ENCODE peak calls at places on chromosomes 13 and 19, in seven cellular contexts. W, A, M, L, Q, V and T are unnamed samples.

GRCh38 chr19:4052993-4053422 is 13.7 kb downstream of the ZBTB7A start:
- DNase-seq in W (no peak), A (no peak), M (no peak), L (no peak), Q (peak), V (no peak), T (no peak)

GRCh38 chr13:66365101-66365500 is 865.0 kb downstream of the PCDH9 start:
- DNase-seq in W (no peak), A (no peak), M (no peak), L (no peak), Q (no peak), V (no peak), T (no peak)

GRCh38 chr13:109914111-109914510 is 127.7 kb upstream of the IRS2 start:
- DNase-seq in W (no peak), A (no peak), M (no peak), L (no peak), Q (no peak), V (no peak), T (no peak)

GRCh38 chr13:99053636-99054233 is 75.9 kb upstream of the DOCK9 start:
- DNase-seq in W (peak), A (no peak), M (no peak), L (no peak), Q (no peak), V (no peak), T (no peak)

GRCh38 chr13:34967851-34968562 is 25.9 kb downstream of the NBEA start:
- DNase-seq in W (no peak), A (no peak), M (no peak), L (no peak), Q (no peak), V (no peak), T (no peak)

GRCh38 chr19:52231154-52231565 is 38.2 kb upstream of the ZNF766 start:
- DNase-seq in W (no peak), A (no peak), M (no peak), L (no peak), Q (no peak), V (no peak), T (no peak)

GRCh38 chr19:38425810-38426466 is at the start of gene RASGRP4:
- DNase-seq in W (peak), A (no peak), M (no peak), L (no peak), Q (no peak), V (no peak), T (no peak)

GRCh38 chr19:6459356-6460098 is at the start of gene SLC25A23:
- DNase-seq in W (peak), A (peak), M (peak), L (peak), Q (peak), V (peak), T (peak)

GRCh38 chr13:90253806-90254205 is 1093.7 kb upstream of the MIR17HG start:
- DNase-seq in W (no peak), A (no peak), M (no peak), L (no peak), Q (no peak), V (no peak), T (no peak)

GRCh38 chr19:4347521-4347920 is 4.2 kb downstream of the MPND start:
- DNase-seq in W (no peak), A (no peak), M (no peak), L (no peak), Q (no peak), V (no peak), T (no peak)

GRCh38 chr13:27401210-27401609 is 23.2 kb upstream of the GTF3A start:
- DNase-seq in W (no peak), A (no peak), M (no peak), L (no peak), Q (no peak), V (no peak), T (no peak)

GRCh38 chr13:46844431-46844830 is 47.5 kb upstream of the ESD start:
- DNase-seq in W (no peak), A (no peak), M (no peak), L (no peak), Q (no peak), V (no peak), T (no peak)

GRCh38 chr19:36060430-36060829 is 5.7 kb downstream of the WDR62 start:
- DNase-seq in W (peak), A (peak), M (no peak), L (no peak), Q (no peak), V (no peak), T (no peak)

GRCh38 chr13:102402292-102402691 is 444 bp upstream of the FGF14 start:
- DNase-seq in W (no peak), A (peak), M (peak), L (no peak), Q (no peak), V (no peak), T (peak)

GRCh38 chr13:103351035-103351828 is 285.0 kb upstream of the SLC10A2 start:
- DNase-seq in W (no peak), A (no peak), M (peak), L (no peak), Q (no peak), V (no peak), T (peak)

DNA sequence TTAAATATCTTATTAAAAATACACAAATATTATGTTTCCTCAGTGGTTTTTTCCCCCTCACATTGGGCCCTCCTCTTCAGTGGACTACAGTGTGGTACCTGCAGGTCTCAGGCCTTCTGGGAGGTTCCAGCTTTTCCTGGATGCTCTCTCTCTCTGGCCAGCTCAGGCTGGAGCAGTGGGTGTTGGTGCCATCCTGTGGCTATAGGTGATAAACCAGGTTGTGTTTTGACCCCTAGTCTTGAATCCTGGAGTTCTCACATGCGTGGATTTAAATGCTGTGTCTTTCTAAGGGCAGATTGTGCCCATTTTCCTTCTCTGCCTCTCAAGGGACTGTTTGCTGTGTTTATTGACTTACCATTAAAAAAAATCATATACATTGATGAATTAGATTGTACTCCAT is 41.2 kb upstream of the ZNF527 start:
- DNase-seq in W (no peak), A (peak), M (no peak), L (no peak), Q (peak), V (no peak), T (no peak)
- TF ChIP-seq YY1 in W (no peak), A (no peak), M (no peak), L (no peak), Q (no peak), V (no peak), T (no peak)

GRCh38 chr19:10815007-10815531 is 20.9 kb downstream of the TMED1 start:
- DNase-seq in W (no peak), A (no peak), M (no peak), L (no peak), Q (no peak), V (no peak), T (no peak)
- H3K9ac ChIP-seq in W (no peak), A (no peak), M (no peak), L (no peak), Q (no peak), V (no peak), T (no peak)

GRCh38 chr13:39641645-39642044 is 13.8 kb upstream of the COG6 start:
- DNase-seq in W (no peak), A (no peak), M (no peak), L (no peak), Q (no peak), V (no peak), T (no peak)
- H3K4me3 ChIP-seq in W (no peak), A (no peak), M (no peak), L (no peak), Q (no peak), V (no peak), T (no peak)

DNA sequence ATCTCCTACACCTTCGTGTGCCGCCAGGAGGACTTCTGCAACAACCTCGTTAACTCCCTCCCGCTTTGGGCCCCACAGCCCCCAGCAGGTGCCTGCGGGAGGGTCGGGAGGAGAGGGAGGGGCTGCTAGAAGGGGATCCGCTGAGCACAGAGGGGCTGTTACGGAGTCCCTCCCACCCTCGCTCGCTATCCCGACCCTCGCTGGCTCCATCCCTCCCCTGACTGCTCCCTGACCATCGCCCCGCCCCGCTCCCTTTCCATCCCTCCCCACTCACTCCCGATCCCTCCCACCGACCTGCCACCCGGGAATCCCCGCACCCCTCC is 780 bp downstream of the CD177 start:
- DNase-seq in W (peak), A (peak), M (peak), L (no peak), Q (no peak), V (no peak), T (no peak)
- TF ChIP-seq YY1 in W (no peak), A (no peak), M (no peak), L (no peak), Q (no peak), V (no peak), T (no peak)

DNA sequence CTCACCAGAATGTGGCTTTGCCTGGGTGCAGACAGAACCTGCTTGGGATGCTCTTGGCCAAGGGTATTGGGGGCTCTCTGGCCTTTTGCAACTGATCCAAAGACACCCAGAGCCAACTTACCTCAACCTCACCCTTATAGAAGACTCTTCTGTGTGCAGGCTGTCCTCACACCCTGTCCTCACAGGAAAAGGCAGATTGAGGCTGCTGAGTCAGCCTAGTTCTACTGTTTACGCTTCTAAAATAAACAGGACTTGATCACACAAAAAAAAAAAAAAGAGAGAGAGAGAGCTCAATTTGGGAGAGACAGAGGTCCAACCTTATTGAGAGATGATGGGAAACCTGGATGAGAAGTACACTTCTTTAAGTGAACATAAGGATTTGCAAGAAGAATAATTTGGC is 26.7 kb downstream of the MRPL57 start:
- DNase-seq in W (no peak), A (no peak), M (no peak), L (no peak), Q (peak), V (no peak), T (no peak)
- H3K9ac ChIP-seq in W (no peak), A (no peak), M (no peak), L (no peak), Q (no peak), V (no peak), T (no peak)

GRCh38 chr13:112879283-112879833 is 89.7 kb upstream of the MCF2L start:
- DNase-seq in W (no peak), A (no peak), M (no peak), L (no peak), Q (no peak), V (no peak), T (no peak)

GRCh38 chr13:112877066-112877465 is 91.9 kb upstream of the MCF2L start:
- DNase-seq in W (no peak), A (no peak), M (no peak), L (no peak), Q (no peak), V (no peak), T (no peak)

GRCh38 chr13:112876305-112877000 is 92.6 kb upstream of the MCF2L start:
- DNase-seq in W (no peak), A (no peak), M (no peak), L (no peak), Q (no peak), V (no peak), T (no peak)

GRCh38 chr13:112877496-112877895 is 91.5 kb upstream of the MCF2L start:
- DNase-seq in W (no peak), A (no peak), M (no peak), L (no peak), Q (no peak), V (no peak), T (no peak)

DNA sequence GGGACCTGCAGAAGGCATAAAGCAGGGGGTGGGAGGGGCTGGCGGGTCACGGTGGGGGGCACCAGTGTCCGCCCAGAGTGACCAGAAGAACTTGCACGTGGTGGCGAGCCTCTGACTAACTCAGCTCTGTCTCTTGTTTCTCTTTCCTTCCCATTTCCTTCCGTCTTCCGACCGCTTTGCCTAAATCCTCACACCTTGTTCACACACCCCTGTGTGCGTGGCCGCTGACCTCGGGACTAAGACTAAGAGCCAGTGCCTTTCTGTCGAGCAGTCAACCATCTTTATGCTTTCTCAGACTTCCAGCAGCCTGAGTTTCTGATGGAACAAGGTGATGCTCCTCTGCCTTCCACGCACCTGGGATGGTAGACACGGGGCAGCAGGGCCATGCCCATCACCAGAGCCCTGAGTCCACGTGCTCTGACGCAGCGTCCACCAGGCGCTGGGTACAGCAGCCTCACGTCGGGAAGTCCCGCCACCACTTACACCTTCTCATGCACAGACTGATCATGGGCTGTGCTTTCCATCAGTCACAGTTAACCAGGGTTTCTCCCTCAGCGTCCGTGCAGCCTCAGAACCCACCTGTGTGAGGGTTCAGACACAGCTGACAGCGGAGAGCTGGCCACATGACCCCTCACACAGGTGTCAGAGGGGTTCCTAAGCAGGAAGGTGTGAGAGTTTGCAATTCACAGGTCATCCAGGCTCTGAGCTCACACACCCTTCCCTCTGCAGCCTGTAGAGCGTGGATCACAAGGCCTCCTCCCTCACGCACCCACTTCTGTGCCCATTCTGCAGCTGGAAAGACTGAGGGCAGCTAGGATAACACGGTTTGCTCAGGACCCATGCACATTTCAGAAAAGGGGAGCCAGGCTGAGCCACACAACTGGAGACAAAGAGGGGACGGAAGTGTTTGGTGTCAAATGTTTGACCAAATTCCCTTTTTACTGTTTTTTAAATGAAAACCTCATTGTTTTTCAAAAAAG is 90.7 kb upstream of the MCF2L start:
- DNase-seq in W (no peak), A (no peak), M (no peak), L (no peak), Q (no peak), V (no peak), T (no peak)
- H3K4me3 ChIP-seq in W (no peak), A (no peak), M (no peak), L (no peak), Q (no peak), V (no peak), T (no peak)

GRCh38 chr19:45770192-45771101 is 1.4 kb upstream of the SIX5 start:
- DNase-seq in W (peak), A (peak), M (peak), L (peak), Q (peak), V (peak), T (peak)
- TF ChIP-seq YY1 in W (no peak), A (no peak), M (no peak), L (no peak), Q (peak), V (peak), T (no peak)